ENCODE peak calls at places on chromosome 1, in eight cellular contexts. P is nephron progenitor cell; U is cardiac muscle cell; E is gastrocnemius medialis; Y is CD8-positive, alpha-beta T cell; O is breast epithelium; R is heart left ventricle; J is hepatocyte. M is an unnamed sample.

GRCh38 chr1:37478451-37478871 is 4.1 kb downstream of the ZC3H12A start:
- DNase-seq in P (no peak), U (peak), E (no peak), Y (peak), O (no peak), R (no peak), J (peak), M (no peak)

GRCh38 chr1:177593105-177593504 is 376.8 kb downstream of the SEC16B start:
- DNase-seq in P (no peak), U (no peak), E (no peak), Y (no peak), O (no peak), R (no peak), J (no peak), M (no peak)

GRCh38 chr1:167862432-167863076 is 51.4 kb downstream of the ADCY10 start:
- DNase-seq in P (no peak), U (no peak), E (no peak), Y (no peak), O (no peak), R (no peak), J (no peak), M (no peak)

GRCh38 chr1:156893048-156893953 is at the start of gene PEAR1:
- DNase-seq in P (peak), U (peak), E (peak), Y (no peak), O (no peak), R (peak), J (peak), M (peak)

GRCh38 chr1:56216173-56216572 is 363.2 kb downstream of the PLPP3 start:
- DNase-seq in P (no peak), U (peak), E (no peak), Y (no peak), O (no peak), R (no peak), J (no peak), M (no peak)

GRCh38 chr1:167601442-167602380 is 28.3 kb upstream of the RCSD1 start:
- DNase-seq in P (peak), U (peak), E (peak), Y (peak), O (no peak), R (no peak), J (no peak), M (no peak)

GRCh38 chr1:33985656-33986055 is 121.8 kb downstream of the HMGB4 start:
- DNase-seq in P (no peak), U (no peak), E (no peak), Y (no peak), O (no peak), R (no peak), J (peak), M (no peak)

GRCh38 chr1:51088474-51088873 is 13.6 kb upstream of the C1orf185 start:
- DNase-seq in P (no peak), U (peak), E (no peak), Y (no peak), O (no peak), R (no peak), J (no peak), M (no peak)

GRCh38 chr1:156510709-156511108 is 10.1 kb upstream of the MEF2D start:
- DNase-seq in P (no peak), U (peak), E (peak), Y (no peak), O (peak), R (peak), J (no peak), M (no peak)

GRCh38 chr1:29121516-29121937 is 2.2 kb downstream of the TMEM200B start:
- DNase-seq in P (peak), U (peak), E (no peak), Y (no peak), O (no peak), R (no peak), J (peak), M (peak)

GRCh38 chr1:60488857-60489256 is 415.3 kb upstream of the C1orf87 start:
- DNase-seq in P (no peak), U (peak), E (no peak), Y (no peak), O (no peak), R (no peak), J (no peak), M (no peak)

GRCh38 chr1:47568763-47569162 is 130.9 kb downstream of the FOXD2 start:
- DNase-seq in P (no peak), U (no peak), E (peak), Y (no peak), O (no peak), R (no peak), J (no peak), M (no peak)

GRCh38 chr1:119279441-119280415 is 88.9 kb upstream of the HAO2 start:
- DNase-seq in P (no peak), U (peak), E (no peak), Y (no peak), O (no peak), R (no peak), J (peak), M (no peak)

GRCh38 chr1:193629875-193630274 is 443.5 kb upstream of the B3GALT2 start:
- DNase-seq in P (no peak), U (peak), E (no peak), Y (no peak), O (no peak), R (no peak), J (no peak), M (no peak)

GRCh38 chr1:235943581-235944114 is 76.9 kb upstream of the LYST start:
- DNase-seq in P (no peak), U (peak), E (no peak), Y (no peak), O (no peak), R (no peak), J (no peak), M (no peak)

GRCh38 chr1:199010933-199011332 is 372.1 kb downstream of the PTPRC start:
- DNase-seq in P (no peak), U (no peak), E (no peak), Y (no peak), O (no peak), R (no peak), J (no peak), M (no peak)

GRCh38 chr1:42148166-42148565 is 5.0 kb upstream of the GUCA2B start:
- DNase-seq in P (no peak), U (no peak), E (no peak), Y (no peak), O (no peak), R (no peak), J (no peak), M (no peak)

GRCh38 chr1:214404154-214404553 is 123.2 kb downstream of the SMYD2 start:
- DNase-seq in P (no peak), U (peak), E (no peak), Y (no peak), O (no peak), R (no peak), J (no peak), M (no peak)

GRCh38 chr1:212152308-212152693 is 116.8 kb downstream of the DTL start:
- DNase-seq in P (no peak), U (peak), E (no peak), Y (no peak), O (no peak), R (no peak), J (no peak), M (no peak)

GRCh38 chr1:167109125-167109524 is 15.2 kb downstream of the STYXL2 start:
- DNase-seq in P (no peak), U (no peak), E (peak), Y (no peak), O (no peak), R (no peak), J (no peak), M (no peak)

GRCh38 chr1:232622981-232623380 is 7.0 kb downstream of the SIPA1L2 start:
- DNase-seq in P (no peak), U (no peak), E (no peak), Y (no peak), O (no peak), R (no peak), J (peak), M (no peak)

GRCh38 chr1:61005572-61006386 is 76.6 kb upstream of the NFIA start:
- DNase-seq in P (peak), U (no peak), E (no peak), Y (no peak), O (no peak), R (no peak), J (peak), M (no peak)

GRCh38 chr1:101288491-101288944 is 51.7 kb downstream of the S1PR1 start:
- DNase-seq in P (peak), U (peak), E (peak), Y (peak), O (peak), R (no peak), J (peak), M (no peak)

GRCh38 chr1:228960705-228961104 is 225.4 kb downstream of the RHOU start:
- DNase-seq in P (no peak), U (no peak), E (no peak), Y (no peak), O (no peak), R (no peak), J (no peak), M (no peak)

GRCh38 chr1:46506470-46507219 is 17.0 kb downstream of the DMBX1 start:
- DNase-seq in P (no peak), U (peak), E (no peak), Y (no peak), O (no peak), R (peak), J (no peak), M (no peak)

GRCh38 chr1:221069178-221069903 is 190.1 kb downstream of the HLX start:
- DNase-seq in P (no peak), U (no peak), E (no peak), Y (no peak), O (no peak), R (no peak), J (no peak), M (no peak)

GRCh38 chr1:31765041-31765467 is 914 bp upstream of the ADGRB2 start:
- DNase-seq in P (peak), U (peak), E (no peak), Y (peak), O (no peak), R (no peak), J (no peak), M (no peak)

GRCh38 chr1:48644950-48645605 is 131.6 kb downstream of the BEND5 start:
- DNase-seq in P (no peak), U (no peak), E (no peak), Y (no peak), O (no peak), R (no peak), J (no peak), M (no peak)

GRCh38 chr1:225425211-225425786 is 2.5 kb downstream of the LBR start:
- DNase-seq in P (no peak), U (peak), E (no peak), Y (no peak), O (no peak), R (no peak), J (no peak), M (no peak)

GRCh38 chr1:37919277-37919676 is 27.6 kb downstream of the INPP5B start:
- DNase-seq in P (no peak), U (peak), E (no peak), Y (peak), O (no peak), R (no peak), J (peak), M (no peak)

GRCh38 chr1:110088739-110089316 is 18.4 kb upstream of the ALX3 start:
- DNase-seq in P (no peak), U (no peak), E (no peak), Y (no peak), O (no peak), R (no peak), J (no peak), M (no peak)

GRCh38 chr1:244614879-244615278 is 38.0 kb upstream of the DESI2 start:
- DNase-seq in P (no peak), U (no peak), E (no peak), Y (no peak), O (no peak), R (no peak), J (no peak), M (no peak)

GRCh38 chr1:14571810-14572767 is 26.4 kb upstream of the KAZN start:
- DNase-seq in P (peak), U (peak), E (no peak), Y (no peak), O (no peak), R (no peak), J (peak), M (no peak)

GRCh38 chr1:111334169-111334568 is 43.5 kb downstream of the CHIA start:
- DNase-seq in P (no peak), U (peak), E (no peak), Y (peak), O (no peak), R (no peak), J (peak), M (no peak)
- TF ChIP-seq CTCF in P (peak), U (peak), E (no peak), Y (peak), O (no peak), R (peak), J (peak), M (no peak)

GRCh38 chr1:81170721-81171120 is 630.0 kb upstream of the ADGRL2 start:
- DNase-seq in P (no peak), U (no peak), E (no peak), Y (no peak), O (no peak), R (no peak), J (no peak), M (no peak)

GRCh38 chr1:81179239-81179638 is 621.5 kb upstream of the ADGRL2 start:
- DNase-seq in P (no peak), U (peak), E (no peak), Y (no peak), O (no peak), R (no peak), J (peak), M (no peak)

GRCh38 chr1:81174052-81174451 is 626.7 kb upstream of the ADGRL2 start:
- DNase-seq in P (no peak), U (no peak), E (no peak), Y (no peak), O (no peak), R (no peak), J (no peak), M (no peak)

GRCh38 chr1:81172483-81172882 is 628.3 kb upstream of the ADGRL2 start:
- DNase-seq in P (no peak), U (no peak), E (no peak), Y (no peak), O (no peak), R (no peak), J (no peak), M (no peak)

GRCh38 chr1:81174811-81175476 is 625.8 kb upstream of the ADGRL2 start:
- DNase-seq in P (no peak), U (no peak), E (no peak), Y (no peak), O (no peak), R (no peak), J (peak), M (no peak)
- TF ChIP-seq CTCF in P (no peak), U (no peak), E (no peak), Y (no peak), O (no peak), R (no peak), J (no peak), M (no peak)

GRCh38 chr1:4961935-4962645 is 307.7 kb downstream of the AJAP1 start:
- DNase-seq in P (no peak), U (no peak), E (no peak), Y (no peak), O (no peak), R (no peak), J (no peak), M (no peak)
- TF ChIP-seq CTCF in P (no peak), U (no peak), E (no peak), Y (no peak), O (no peak), R (no peak), J (no peak), M (no peak)

GRCh38 chr1:115463347-115463746 is 125.3 kb upstream of the NGF start:
- DNase-seq in P (no peak), U (no peak), E (no peak), Y (no peak), O (no peak), R (no peak), J (peak), M (no peak)

GRCh38 chr1:115465802-115466363 is 127.8 kb upstream of the NGF start:
- DNase-seq in P (no peak), U (no peak), E (no peak), Y (no peak), O (no peak), R (no peak), J (no peak), M (no peak)

GRCh38 chr1:115467196-115467595 is 129.1 kb upstream of the NGF start:
- DNase-seq in P (no peak), U (no peak), E (no peak), Y (no peak), O (no peak), R (no peak), J (no peak), M (no peak)

GRCh38 chr1:115467790-115468189 is 129.7 kb upstream of the NGF start:
- DNase-seq in P (no peak), U (no peak), E (no peak), Y (no peak), O (no peak), R (no peak), J (no peak), M (no peak)

DNA sequence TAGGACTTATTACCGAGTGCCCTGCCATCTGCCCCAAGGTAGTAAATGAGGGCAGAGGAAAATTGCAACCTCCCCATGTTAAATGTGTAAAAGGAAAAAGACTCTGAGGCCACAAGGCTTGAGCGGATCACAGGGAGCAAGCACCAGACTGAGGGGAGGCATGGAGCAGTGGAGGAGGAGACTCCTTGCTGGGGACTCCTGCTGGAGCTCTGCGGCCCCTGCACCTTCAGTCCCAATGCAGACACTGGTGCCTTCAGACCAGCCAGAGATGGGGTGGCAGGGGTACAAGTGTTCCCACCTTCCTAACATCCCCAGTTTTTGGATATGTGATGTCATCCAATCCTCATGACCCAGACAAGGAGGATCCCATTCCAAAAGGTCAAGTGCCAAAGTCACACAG is 128.4 kb upstream of the NGF start:
- DNase-seq in P (no peak), U (peak), E (no peak), Y (no peak), O (no peak), R (no peak), J (no peak), M (no peak)
- TF ChIP-seq CTCF in P (no peak), U (peak), E (no peak), Y (no peak), O (no peak), R (no peak), J (no peak), M (no peak)

M was measured in mesothelial cell of epicardium.